ENCODE peak calls at places on chromosome 13, in six cellular contexts. V, S, H, X, A and K are unnamed samples.

GRCh38 chr13:60143775-60144174 is 20.0 kb downstream of the DIAPH3 start:
- DNase-seq in V (no peak), S (no peak), H (no peak), X (no peak), A (no peak), K (no peak)

GRCh38 chr13:74529968-74530367 is 395.8 kb upstream of the KLF12 start:
- DNase-seq in V (no peak), S (no peak), H (no peak), X (no peak), A (no peak), K (no peak)

GRCh38 chr13:61148691-61149332 is 266.8 kb downstream of the PCDH20 start:
- DNase-seq in V (no peak), S (no peak), H (no peak), X (no peak), A (no peak), K (no peak)

GRCh38 chr13:112783135-112783945 is 93.5 kb downstream of the ATP11A start:
- DNase-seq in V (peak; percentile 90), S (no peak), H (no peak), X (no peak), A (no peak), K (no peak)

GRCh38 chr13:97856001-97856675 is 97.3 kb upstream of the IPO5 start:
- DNase-seq in V (no peak), S (peak; percentile 31), H (no peak), X (no peak), A (no peak), K (peak; percentile 17)

GRCh38 chr13:75356426-75356825 is 125.5 kb downstream of the TBC1D4 start:
- DNase-seq in V (no peak), S (no peak), H (no peak), X (no peak), A (no peak), K (no peak)

GRCh38 chr13:47159853-47160550 is 263.1 kb upstream of the HTR2A start:
- DNase-seq in V (no peak), S (no peak), H (no peak), X (no peak), A (no peak), K (no peak)

GRCh38 chr13:33787051-33787591 is 30.8 kb upstream of the RFC3 start:
- DNase-seq in V (no peak), S (no peak), H (no peak), X (no peak), A (no peak), K (no peak)

GRCh38 chr13:94020833-94021232 is 458.6 kb downstream of the DCT start:
- DNase-seq in V (peak; percentile 76), S (no peak), H (peak; percentile 1), X (no peak), A (no peak), K (no peak)

GRCh38 chr13:62033932-62034331 is 618.3 kb upstream of the PCDH20 start:
- DNase-seq in V (no peak), S (no peak), H (no peak), X (no peak), A (no peak), K (no peak)

GRCh38 chr13:46359731-46360130 is 27.3 kb downstream of the RUBCNL start:
- DNase-seq in V (peak; percentile 22), S (no peak), H (no peak), X (no peak), A (no peak), K (no peak)

GRCh38 chr13:28717170-28717569 is 1.6 kb downstream of the SLC46A3 start:
- DNase-seq in V (no peak), S (no peak), H (no peak), X (no peak), A (no peak), K (no peak)

GRCh38 chr13:94419304-94419943 is 60.1 kb downstream of the DCT start:
- DNase-seq in V (peak; percentile 86), S (no peak), H (no peak), X (no peak), A (no peak), K (no peak)

GRCh38 chr13:92775631-92776030 is 451.0 kb upstream of the GPC6 start:
- DNase-seq in V (no peak), S (no peak), H (no peak), X (no peak), A (no peak), K (no peak)

GRCh38 chr13:104809483-104809882 is 1726.0 kb downstream of the EFNB2 start:
- DNase-seq in V (no peak), S (no peak), H (no peak), X (no peak), A (no peak), K (no peak)
- H3K4me1 ChIP-seq in V (no peaks in the 10 kb centered on the region), S (no peaks in the 10 kb centered on the region), H (no peaks in the 10 kb centered on the region), X (no peaks in the 10 kb centered on the region), A (no peaks in the 10 kb centered on the region), K (no peaks in the 10 kb centered on the region)

DNA sequence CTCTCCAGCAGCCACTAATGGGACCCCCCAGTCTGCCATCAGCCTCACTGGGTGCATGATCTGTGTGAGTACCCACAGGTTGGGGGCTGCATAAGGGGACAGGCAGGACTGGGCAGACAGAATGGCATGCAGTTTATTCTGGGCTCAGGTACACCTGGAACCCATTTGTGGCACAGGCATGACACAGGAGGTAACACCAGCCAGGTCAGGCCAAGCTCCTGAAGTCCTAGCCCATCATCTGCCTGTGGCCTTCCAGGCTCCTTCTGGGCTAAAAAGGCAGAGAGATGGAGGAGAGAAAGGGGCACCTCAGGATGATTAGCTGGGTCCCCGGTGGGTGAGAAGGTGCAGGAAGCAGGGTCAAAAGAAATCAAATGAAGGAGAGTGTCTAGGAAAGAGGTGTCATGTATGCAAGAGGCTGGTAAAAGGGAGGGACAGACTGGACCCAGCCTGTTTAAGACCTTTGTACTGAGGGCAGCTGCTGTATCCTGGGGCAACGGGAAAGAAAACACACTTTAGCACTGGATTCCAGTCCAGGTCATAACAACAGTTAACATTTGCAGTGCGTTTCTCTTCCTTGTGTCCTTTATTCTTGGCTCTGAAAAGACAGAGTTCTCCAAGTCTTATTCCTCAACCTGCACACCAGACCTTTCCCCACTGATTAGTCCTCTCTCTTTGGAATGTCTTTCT is 20.2 kb upstream of the DGKH start:
- DNase-seq in V (no peak), S (no peak), H (peak; percentile 9), X (no peak), A (peak; percentile 67), K (no peak)
- TF ChIP-seq POLR2A in V (no peak), S (no peak), H (no peak), X (no peak), A (no peak), K (no peak)

DNA sequence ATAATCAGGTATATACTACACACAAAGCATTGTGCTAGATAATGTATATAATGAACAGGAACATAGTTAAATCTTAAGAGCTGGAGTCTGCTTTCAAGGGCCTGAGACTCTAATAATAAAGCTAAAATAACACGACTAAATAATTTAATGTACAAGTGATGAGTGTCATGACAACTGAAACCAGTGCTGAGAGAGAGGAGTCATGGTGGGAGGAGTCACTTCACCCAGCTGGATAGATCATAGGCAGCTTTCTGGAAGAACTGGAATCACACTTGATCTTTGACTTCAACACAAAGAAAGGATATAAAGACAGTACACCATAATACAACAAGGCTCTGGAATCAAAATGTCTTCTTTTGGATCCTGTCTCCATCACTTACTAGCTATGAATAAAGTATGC is 7.1 kb downstream of the RBM26 start:
- DNase-seq in V (peak; percentile 55), S (no peak), H (no peak), X (no peak), A (no peak), K (no peak)
- H3K4me1 ChIP-seq in V (peaks cover 3% of the 10 kb centered on the region), S (peaks cover 46% of the 10 kb centered on the region), H (peaks cover 30% of the 10 kb centered on the region), X (peaks cover 78% of the 10 kb centered on the region), A (peaks cover 3% of the 10 kb centered on the region), K (peaks cover 4% of the 10 kb centered on the region)

GRCh38 chr13:110560606-110561334 is 752 bp downstream of the RAB20 start:
- DNase-seq in V (no peak), S (peak; percentile 74), H (no peak), X (no peak), A (no peak), K (peak; percentile 51)
- TF ChIP-seq POLR2A in V (no peak), S (peak; percentile 68), H (no peak), X (no peak), A (peak; percentile 33), K (no peak)

DNA sequence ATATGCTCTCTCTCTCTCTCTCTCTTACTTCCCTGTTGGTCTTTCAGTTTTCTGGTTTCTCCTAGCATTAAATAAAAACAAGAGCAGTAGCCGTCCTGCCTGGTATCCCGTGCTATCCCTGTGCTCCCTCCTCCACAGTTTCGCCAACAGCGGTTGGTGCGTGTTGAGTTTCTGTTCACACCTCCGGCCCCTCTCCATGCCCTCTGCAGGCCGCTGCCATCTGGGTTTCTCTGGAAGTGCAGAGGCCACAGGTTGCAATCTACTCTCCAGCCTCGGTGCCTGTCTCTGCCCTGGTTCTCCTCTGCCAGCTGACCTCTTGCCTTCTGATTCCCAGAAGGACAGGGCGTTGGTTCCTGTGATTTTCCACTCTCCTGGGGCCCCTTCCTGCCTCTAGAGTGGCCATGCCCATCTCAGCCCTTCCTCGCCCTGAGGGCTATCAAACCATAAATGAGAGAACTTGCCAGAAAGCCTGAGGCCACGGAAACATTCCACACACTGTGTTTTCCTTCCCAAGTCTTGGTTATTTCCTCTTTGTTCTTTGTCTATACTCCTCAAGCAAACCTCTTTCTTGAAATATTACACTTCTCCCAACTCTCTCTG is 146.3 kb downstream of the SHISA2 start:
- DNase-seq in V (no peak), S (no peak), H (no peak), X (no peak), A (no peak), K (no peak)
- H3K4me1 ChIP-seq in V (no peaks in the 10 kb centered on the region), S (no peaks in the 10 kb centered on the region), H (no peaks in the 10 kb centered on the region), X (peaks cover 36% of the 10 kb centered on the region), A (no peaks in the 10 kb centered on the region), K (no peaks in the 10 kb centered on the region)

GRCh38 chr13:39201075-39201630 is 162.9 kb downstream of the NHLRC3 start:
- DNase-seq in V (no peak), S (no peak), H (no peak), X (no peak), A (no peak), K (no peak)
- TF ChIP-seq POLR2A in V (no peak), S (no peak), H (no peak), X (no peak), A (no peak), K (no peak)